ENCODE peak calls at places on chromosomes 1 and 21, in four cellular contexts. A is stimulated activated CD8-positive, alpha-beta memory T cell treated with anti-CD3 and anti-CD28 coated beads, Interleukin-15, amount 100 ng/mL, for 1 hour; W is NCI-H2029 treated with DMSO at 0.1 percent for 48 hours; H is PC-9. F is an unnamed sample.
A peak's percentile ranks its signal among the peaks of the same experiment; 100 is the strongest.

GRCh38 chr1:69862906-69863305 is 295.2 kb downstream of the LRRC7 start:
- DNase-seq in H (no peak), W (no peak), A (no peak), F (no peak)

GRCh38 chr1:33656467-33656866 is 184.0 kb downstream of the ZSCAN20 start:
- DNase-seq in W (no peak), H (no peak), A (no peak), F (no peak)

GRCh38 chr1:74673351-74674111 is at the start of gene ERICH3:
- DNase-seq in H (no peak), A (no peak), W (no peak), F (no peak)

GRCh38 chr21:45102391-45102932 is 28.1 kb downstream of the ADARB1 start:
- DNase-seq in A (no peak), H (peak; percentile 57), W (no peak), F (no peak)

GRCh38 chr1:210841926-210842625 is 291.9 kb downstream of the KCNH1 start:
- DNase-seq in W (no peak), H (no peak), A (no peak), F (no peak)

GRCh38 chr1:12196641-12197482 is 30.1 kb downstream of the TNFRSF1B start:
- DNase-seq in H (no peak), W (no peak), A (no peak), F (no peak)

GRCh38 chr1:156479093-156480014 is 21.2 kb downstream of the MEF2D start:
- DNase-seq in A (no peak), H (peak; percentile 19), W (no peak), F (no peak)

GRCh38 chr1:24351918-24352637 is 32.9 kb downstream of the GRHL3 start:
- DNase-seq in W (no peak), H (no peak), A (no peak), F (no peak)

GRCh38 chr1:53526451-53527101 is 67.4 kb downstream of the DMRTB1 start:
- DNase-seq in A (no peak), W (no peak), H (no peak), F (no peak)

GRCh38 chr1:96559707-96560588 is 161.6 kb upstream of the PTBP2 start:
- DNase-seq in W (no peak), H (peak; percentile 75), A (no peak), F (no peak)

GRCh38 chr1:212607206-212607923 is 1.2 kb upstream of the ATF3 start:
- DNase-seq in H (no peak), W (peak; percentile 21), A (no peak), F (no peak)

GRCh38 chr1:104358621-104359020 is 608.9 kb downstream of the AMY1C start:
- DNase-seq in H (no peak), A (no peak), W (no peak), F (no peak)

GRCh38 chr1:118960567-118961136 is 27.5 kb downstream of the TBX15 start:
- DNase-seq in A (no peak), H (no peak), W (no peak), F (peak; percentile 55)

GRCh38 chr1:155083865-155084721 is 5.5 kb downstream of the EFNA3 start:
- DNase-seq in H (peak; percentile 24), W (no peak), A (no peak), F (no peak)

F was measured in K562.